ENCODE peak calls at places on chromosomes 1 and 21, in four cellular contexts. K is NCI-H226; M is activated naive CD8-positive, alpha-beta T cell treated with anti-CD3 and anti-CD28 coated beads for 36 hours; B is WTC11. V is an unnamed sample.

GRCh38 chr21:37207441-37208009 is 59.6 kb downstream of the VPS26C start:
- DNase-seq in B (no peak), M (peak), K (no peak), V (no peak)

GRCh38 chr1:34019741-34020552 is 145.1 kb downstream of the CSMD2 start:
- DNase-seq in K (no peak), B (no peak), M (no peak), V (no peak)

GRCh38 chr1:222310830-222311229 is 237.1 kb downstream of the HHIPL2 start:
- DNase-seq in B (no peak), K (no peak), M (no peak), V (no peak)

GRCh38 chr1:37471345-37472231 is 2.8 kb upstream of the ZC3H12A start:
- DNase-seq in B (peak), M (no peak), K (peak), V (no peak)

GRCh38 chr1:24929091-24929875 is 793 bp downstream of the RUNX3 start:
- DNase-seq in K (no peak), M (peak), B (peak), V (peak)

GRCh38 chr1:224223819-224224714 is 41.0 kb downstream of the DEGS1 start:
- DNase-seq in K (no peak), M (no peak), B (no peak), V (no peak)

GRCh38 chr1:101190441-101190840 is 46.4 kb upstream of the S1PR1 start:
- DNase-seq in K (no peak), B (no peak), M (no peak), V (no peak)

GRCh38 chr1:150322310-150322709 is 977 bp downstream of the PRPF3 start:
- DNase-seq in K (no peak), M (no peak), B (no peak), V (no peak)

GRCh38 chr1:181743878-181744312 is 260.6 kb downstream of the CACNA1E start:
- DNase-seq in M (no peak), B (no peak), K (no peak), V (peak)

GRCh38 chr1:170288155-170288554 is 142.4 kb downstream of the NTMT2 start:
- DNase-seq in K (no peak), M (no peak), B (no peak), V (no peak)

GRCh38 chr1:110555807-110556470 is 37.0 kb upstream of the KCNA10 start:
- DNase-seq in M (no peak), K (no peak), B (no peak), V (no peak)

GRCh38 chr21:37765501-37765900 is 150.8 kb downstream of the KCNJ6 start:
- DNase-seq in K (no peak), B (no peak), M (no peak), V (no peak)

GRCh38 chr21:45836268-45836655 is 145.3 kb upstream of the COL6A1 start:
- DNase-seq in K (no peak), M (no peak), B (no peak), V (no peak)

GRCh38 chr1:28718166-28718565 is 18.6 kb upstream of the YTHDF2 start:
- DNase-seq in B (no peak), M (no peak), K (no peak), V (no peak)

GRCh38 chr1:58143972-58144752 is 402.4 kb downstream of the OMA1 start:
- DNase-seq in K (no peak), B (no peak), M (no peak), V (no peak)

GRCh38 chr1:207805841-207806421 is 54.1 kb downstream of the CD46 start:
- DNase-seq in B (no peak), M (no peak), K (peak), V (no peak)

GRCh38 chr1:74380252-74380651 is 132.2 kb downstream of the LRRC53 start:
- DNase-seq in K (no peak), M (no peak), B (no peak), V (no peak)

V was measured in DMS79.